ENCODE peak calls at places on chromosomes 12 and 14, in six cellular contexts. E is SK-N-SH, S is endothelial cell of umbilical vein, W is GM23248, T is HCT116, H is hepatocyte. U is an unnamed sample.

GRCh38 chr12:91381309-91381804 is 198.7 kb upstream of the DCN start:
- DNase-seq in W (peak; percentile 85), T (no peak), H (peak; percentile 84), E (peak; percentile 63), S (peak; percentile 95), U (peak; percentile 49)

GRCh38 chr12:90112668-90113067 is 404.0 kb upstream of the ATP2B1 start:
- DNase-seq in H (no peak), S (no peak), E (no peak), W (no peak), T (no peak), U (no peak)

GRCh38 chr14:92951261-92951660 is 28.3 kb downstream of the CHGA start:
- DNase-seq in T (no peak), H (no peak), W (no peak), S (no peak), E (no peak), U (no peak)

GRCh38 chr12:122052285-122052684 is 26.3 kb upstream of the MLXIP start:
- DNase-seq in T (no peak), E (no peak), S (no peak), H (no peak), W (peak; percentile 13), U (peak; percentile 67)

GRCh38 chr12:27142102-27142721 is 59.8 kb upstream of the C12orf71 start:
- DNase-seq in S (peak; percentile 83), H (peak; percentile 89), W (peak; percentile 85), T (peak; percentile 60), E (peak; percentile 58), U (peak; percentile 39)

GRCh38 chr14:101121399-101122113 is 218.0 kb upstream of the RTL1 start:
- DNase-seq in S (no peak), W (no peak), T (no peak), H (no peak), E (peak; percentile 23), U (no peak)

GRCh38 chr12:32107376-32108267 is 975 bp downstream of the BICD1 start:
- DNase-seq in H (peak; percentile 19), T (peak; percentile 16), E (peak; percentile 31), W (peak; percentile 90), S (peak; percentile 78), U (peak; percentile 88)

GRCh38 chr14:67738740-67739504 is 37.2 kb downstream of the RDH12 start:
- DNase-seq in H (peak; percentile 68), T (peak; percentile 19), S (no peak), E (no peak), W (peak; percentile 98), U (peak; percentile 87)

GRCh38 chr12:25348290-25348689 is 97.6 kb upstream of the KRAS start:
- DNase-seq in E (peak; percentile 69), S (no peak), W (no peak), H (no peak), T (no peak), U (no peak)

GRCh38 chr12:19166387-19166786 is 36.9 kb downstream of the PLEKHA5 start:
- DNase-seq in S (no peak), E (no peak), H (no peak), W (no peak), T (no peak), U (no peak)

GRCh38 chr12:95884998-95885397 is 26.2 kb downstream of the SNRPF start:
- DNase-seq in T (no peak), E (no peak), S (peak; percentile 40), H (no peak), W (no peak), U (no peak)

GRCh38 chr12:16384732-16385131 is 37.3 kb downstream of the MGST1 start:
- DNase-seq in T (no peak), H (no peak), S (no peak), W (no peak), E (no peak), U (no peak)

GRCh38 chr14:60922050-60922449 is 58.8 kb downstream of the TRMT5 start:
- DNase-seq in W (peak; percentile 31), H (no peak), S (peak; percentile 78), E (peak; percentile 7), T (no peak), U (no peak)

GRCh38 chr12:122730215-122731014 is at the start of gene HCAR1:
- DNase-seq in H (peak; percentile 24), W (no peak), E (no peak), T (no peak), S (no peak), U (peak; percentile 90)

GRCh38 chr12:49044660-49045059 is 15.9 kb downstream of the KMT2D start:
- DNase-seq in W (no peak), T (no peak), S (no peak), H (no peak), E (no peak), U (peak; percentile 48)

GRCh38 chr12:76519538-76519937 is 40.0 kb downstream of the OSBPL8 start:
- DNase-seq in T (no peak), H (no peak), S (peak; percentile 68), W (no peak), E (no peak), U (no peak)

GRCh38 chr14:70018713-70019201 is 139.5 kb downstream of the SMOC1 start:
- DNase-seq in E (no peak), W (peak; percentile 52), S (no peak), T (no peak), H (no peak), U (peak; percentile 76)

GRCh38 chr14:34628681-34629135 is 1.2 kb downstream of the SNX6 start:
- DNase-seq in T (no peak), W (peak; percentile 27), E (peak; percentile 46), H (peak; percentile 56), S (peak; percentile 38), U (peak; percentile 80)

GRCh38 chr12:117686911-117687377 is 281.8 kb downstream of the KSR2 start:
- DNase-seq in W (peak; percentile 91), E (peak; percentile 23), S (peak; percentile 95), H (peak; percentile 36), T (peak; percentile 76), U (peak; percentile 91)

GRCh38 chr12:126966498-126966897 is 1300.5 kb upstream of the TMEM132C start:
- DNase-seq in T (no peak), E (no peak), S (no peak), W (no peak), H (no peak), U (no peak)

GRCh38 chr12:114288071-114288470 is 117.9 kb downstream of the TBX5 start:
- DNase-seq in S (no peak), T (no peak), W (no peak), E (no peak), H (peak; percentile 19), U (no peak)

GRCh38 chr14:90733139-90733808 is 83.0 kb downstream of the TTC7B start:
- DNase-seq in H (no peak), E (no peak), T (no peak), S (no peak), W (no peak), U (no peak)

GRCh38 chr12:86158956-86159355 is 97.2 kb downstream of the MGAT4C start:
- DNase-seq in T (no peak), W (no peak), E (no peak), H (no peak), S (no peak), U (no peak)

GRCh38 chr14:75515631-75515999 is 6.7 kb upstream of the BATF start:
- DNase-seq in S (no peak), T (no peak), E (no peak), W (no peak), H (no peak), U (no peak)

GRCh38 chr12:64352181-64352580 is 38.4 kb downstream of the C12orf56 start:
- DNase-seq in T (no peak), W (no peak), H (no peak), S (no peak), E (no peak), U (no peak)

GRCh38 chr12:25320123-25321006 is 69.6 kb upstream of the KRAS start:
- DNase-seq in W (no peak), E (no peak), H (peak; percentile 16), T (no peak), S (no peak), U (no peak)

GRCh38 chr14:61836184-61836583 is 74.0 kb downstream of the SNAPC1 start:
- DNase-seq in T (no peak), H (no peak), W (no peak), S (no peak), E (no peak), U (no peak)

GRCh38 chr12:87254371-87255030 is 774.7 kb downstream of the C12orf50 start:
- DNase-seq in T (no peak), H (no peak), E (no peak), S (no peak), W (no peak), U (no peak)

GRCh38 chr14:62734831-62735230 is 310.4 kb downstream of the KCNH5 start:
- DNase-seq in S (no peak), T (no peak), E (no peak), W (no peak), H (no peak), U (no peak)

DNA sequence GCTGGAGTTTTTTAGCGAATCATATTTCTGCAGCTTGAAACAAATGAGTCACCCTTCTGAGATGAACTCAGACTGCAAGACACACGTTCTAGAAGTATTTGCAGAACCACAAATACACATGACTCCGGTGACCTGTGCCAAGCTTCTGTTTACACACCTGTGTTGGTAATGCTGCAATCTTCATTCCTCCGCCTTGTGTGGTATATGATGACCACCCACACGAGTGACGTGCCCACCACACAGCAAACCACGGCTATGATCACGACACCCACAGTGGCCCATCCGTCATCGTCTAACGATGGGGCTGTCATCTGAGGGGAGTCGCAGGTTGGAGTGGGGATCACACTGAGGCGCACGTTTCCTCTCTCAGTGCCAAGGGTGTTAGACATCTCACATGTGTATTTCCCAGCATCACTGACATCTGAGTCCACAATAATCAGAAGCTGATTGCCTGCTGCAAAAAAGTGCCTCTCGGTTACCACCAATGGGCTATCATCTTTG is 43.0 kb downstream of the LRIG3 start:
- DNase-seq in T (no peak), W (peak; percentile 81), E (no peak), S (no peak), H (peak; percentile 35), U (peak; percentile 80)
- H2AFZ ChIP-seq in T (no peak overlapping the region), W (no peak overlapping the region), E (no peak overlapping the region), S (no peak overlapping the region), H (no peak overlapping the region), U (no peak overlapping the region)

DNA sequence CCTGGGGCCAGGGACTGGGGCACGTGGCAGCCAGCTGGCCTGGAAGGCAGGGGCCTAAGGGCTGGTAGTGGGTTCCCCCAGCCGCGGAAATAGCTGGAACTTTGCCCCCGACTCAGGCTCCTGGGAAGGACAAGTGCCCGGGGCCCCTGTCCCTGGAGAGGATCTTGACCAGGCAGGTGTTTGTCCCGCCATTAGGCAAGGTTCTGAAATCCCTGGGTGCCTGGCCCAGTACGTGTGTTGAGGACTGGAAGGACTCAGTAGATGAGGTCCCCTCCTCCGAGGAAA is 94.2 kb downstream of the B4GALNT3 start:
- DNase-seq in T (no peak), S (no peak), E (no peak), H (no peak), W (no peak), U (peak; percentile 57)
- H3K27me3 ChIP-seq in T (no peaks in the 10 kb centered on the region), S (no peaks in the 10 kb centered on the region), E (no peaks in the 10 kb centered on the region), H (no peaks in the 10 kb centered on the region), W (peaks cover 27% of the 10 kb centered on the region), U (peaks cover 27% of the 10 kb centered on the region)

GRCh38 chr14:95713596-95714371 is at the start of gene TCL1A:
- DNase-seq in W (no peak), S (no peak), H (no peak), T (no peak), E (no peak), U (no peak)
- H3K4me3 ChIP-seq in W (no peak within 1 kb of the TSS), S (no peak within 1 kb of the TSS), H (no peak within 1 kb of the TSS), T (no peak within 1 kb of the TSS), E (no peak within 1 kb of the TSS), U (no peak within 1 kb of the TSS)

DNA sequence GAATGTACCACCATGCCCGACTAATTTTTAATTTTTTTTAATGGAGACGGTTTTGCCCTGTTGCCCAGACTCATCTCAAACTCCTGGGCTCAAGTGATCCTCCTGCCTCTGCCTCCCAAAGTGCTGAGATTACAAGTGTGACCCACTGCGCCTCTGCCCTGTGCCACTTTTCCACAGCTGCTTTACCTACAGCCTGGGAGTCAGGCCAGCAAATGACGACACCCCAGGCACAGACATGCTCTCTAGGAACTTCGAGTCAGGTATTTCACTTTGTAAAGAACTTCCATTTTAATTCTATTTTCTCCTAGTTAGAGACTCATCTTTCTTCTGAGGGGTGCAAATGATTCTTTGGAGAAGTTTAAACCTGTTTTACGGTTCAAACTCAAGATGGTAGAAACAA is 89.0 kb downstream of the ETV6 start:
- DNase-seq in H (no peak), W (no peak), S (no peak), E (no peak), T (no peak), U (no peak)
- H2AFZ ChIP-seq in H (no peak overlapping the region), W (no peak overlapping the region), S (no peak overlapping the region), E (no peak overlapping the region), T (no peak overlapping the region), U (no peak overlapping the region)